ENCODE peak calls at places on chromosomes 5 and 9, in seven cellular contexts. C is heart right ventricle, T is cardiac fibroblast, K is upper lobe of right lung, S is ovary, L is left ventricle myocardium inferior, U is testis. E is an unnamed sample.

GRCh38 chr9:97980918-97981827 is 2.0 kb upstream of the ANP32B start:
- DNase-seq in T (no peak), C (peak), L (peak), K (no peak), U (peak), S (no peak), E (peak)

GRCh38 chr5:19977069-19977468 is 10.9 kb downstream of the CDH18 start:
- DNase-seq in K (no peak), C (no peak), U (no peak), L (no peak), T (no peak), S (no peak), E (peak)

GRCh38 chr5:94093300-94093699 is 351.9 kb upstream of the POU5F2 start:
- DNase-seq in S (no peak), C (no peak), T (no peak), U (no peak), K (no peak), L (no peak), E (no peak)

GRCh38 chr5:135565691-135566421 is 12.9 kb downstream of the CXCL14 start:
- DNase-seq in U (peak), T (peak), S (no peak), L (peak), C (peak), K (peak), E (peak)

GRCh38 chr5:1883120-1883924 is 597 bp upstream of the IRX4 start:
- DNase-seq in L (peak), K (no peak), C (no peak), T (no peak), S (no peak), U (no peak), E (no peak)

GRCh38 chr9:115071176-115071575 is 46.8 kb downstream of the TNC start:
- DNase-seq in L (no peak), U (no peak), K (no peak), C (no peak), S (no peak), T (no peak), E (no peak)

GRCh38 chr5:116492016-116492623 is 82.5 kb downstream of the SEMA6A start:
- DNase-seq in C (no peak), S (no peak), T (peak), K (no peak), U (no peak), L (no peak), E (peak)

GRCh38 chr9:127384901-127385300 is 12.1 kb upstream of the SLC2A8 start:
- DNase-seq in U (no peak), S (no peak), C (no peak), L (no peak), K (peak), T (no peak), E (no peak)

GRCh38 chr5:100595152-100595811 is 60.1 kb downstream of the FAM174A start:
- DNase-seq in T (peak), U (no peak), S (no peak), L (peak), K (no peak), C (peak), E (peak)

GRCh38 chr5:88979244-88979643 is 96.3 kb upstream of the MEF2C start:
- DNase-seq in U (no peak), T (peak), L (no peak), K (no peak), C (no peak), S (no peak), E (peak)

GRCh38 chr9:127930298-127931091 is at the start of gene PIP5KL1:
- DNase-seq in S (peak), L (peak), K (peak), C (peak), U (peak), T (peak), E (peak)

GRCh38 chr5:147913786-147914185 is 7.4 kb upstream of the C5orf46 start:
- DNase-seq in T (peak), K (no peak), S (no peak), L (no peak), U (no peak), C (no peak), E (no peak)

GRCh38 chr9:133945314-133945975 is 46.7 kb downstream of the VAV2 start:
- DNase-seq in T (no peak), S (no peak), C (no peak), L (peak), K (peak), U (no peak), E (no peak)

GRCh38 chr9:84229186-84229585 is 111.4 kb downstream of the SLC28A3 start:
- DNase-seq in C (no peak), L (no peak), U (no peak), T (no peak), S (no peak), K (no peak), E (no peak)

GRCh38 chr9:87160148-87161107 is 213.1 kb upstream of the GAS1 start:
- DNase-seq in S (no peak), U (no peak), C (peak), L (peak), K (no peak), T (no peak), E (no peak)

GRCh38 chr5:74063821-74064598 is 438.0 kb downstream of the ARHGEF28 start:
- DNase-seq in C (no peak), U (no peak), K (no peak), S (no peak), L (no peak), T (peak), E (peak)

GRCh38 chr9:136471802-136472487 is 10.9 kb downstream of the SEC16A start:
- DNase-seq in S (no peak), L (no peak), C (no peak), K (no peak), U (no peak), T (no peak), E (no peak)
- TF ChIP-seq CTCF in S (no peak), L (no peak), C (no peak), K (no peak), U (no peak), T (no peak), E (no peak)

DNA sequence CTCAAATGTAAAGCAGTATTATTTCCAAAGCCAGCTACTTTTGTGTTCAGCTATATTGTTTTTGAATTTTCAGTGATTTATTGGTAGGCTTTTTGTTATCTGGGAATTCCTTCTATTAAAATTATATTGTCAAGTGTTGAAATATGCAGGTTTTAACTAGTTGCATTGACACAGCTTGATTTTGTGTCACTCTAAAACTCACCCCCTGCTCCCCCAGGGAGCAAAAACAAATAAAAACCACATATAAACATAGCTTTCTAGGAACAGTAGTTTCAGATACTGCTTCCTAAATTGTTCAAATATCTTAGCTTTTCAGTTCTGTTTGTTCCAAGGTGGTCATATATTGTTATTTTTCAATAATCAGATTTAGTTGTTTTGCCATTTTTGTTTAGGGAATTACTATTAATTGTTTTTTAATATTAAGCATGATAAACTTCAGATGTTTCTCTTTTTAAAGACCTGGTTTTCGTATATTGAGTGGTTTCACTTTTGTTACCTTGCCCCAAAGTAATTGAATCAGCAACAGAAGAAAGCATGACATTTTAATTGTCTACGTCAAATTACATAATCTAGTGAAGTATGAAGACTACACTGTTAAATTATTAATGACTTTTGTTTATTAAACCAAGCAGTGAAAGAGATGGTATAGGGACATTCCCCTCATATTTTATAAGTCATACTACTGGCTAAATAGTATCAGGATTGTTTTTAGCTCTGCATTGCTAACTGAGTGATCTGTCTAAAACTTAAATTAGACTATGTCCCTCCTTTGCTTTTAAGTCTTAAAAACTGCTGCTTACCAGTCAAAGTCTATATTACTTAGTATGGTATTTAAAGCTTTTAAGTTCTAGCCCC is 43.4 kb downstream of the ERBIN start:
- DNase-seq in T (no peak), L (no peak), S (no peak), U (no peak), K (no peak), C (no peak), E (no peak)
- H3K4me3 ChIP-seq in T (no peak), L (peak), S (no peak), U (no peak), K (no peak), C (no peak), E (no peak)

GRCh38 chr9:2086971-2087370 is 71.8 kb downstream of the SMARCA2 start:
- DNase-seq in K (no peak), T (no peak), U (no peak), L (no peak), C (no peak), S (no peak), E (no peak)

GRCh38 chr9:2085719-2086515 is 70.8 kb downstream of the SMARCA2 start:
- DNase-seq in T (peak), S (no peak), C (peak), U (no peak), K (no peak), L (no peak), E (peak)

GRCh38 chr9:2083552-2083951 is 68.4 kb downstream of the SMARCA2 start:
- DNase-seq in T (no peak), U (no peak), C (no peak), K (no peak), L (no peak), S (no peak), E (no peak)

GRCh38 chr9:2082802-2083201 is 67.7 kb downstream of the SMARCA2 start:
- DNase-seq in C (no peak), L (no peak), S (no peak), K (no peak), U (no peak), T (no peak), E (no peak)

DNA sequence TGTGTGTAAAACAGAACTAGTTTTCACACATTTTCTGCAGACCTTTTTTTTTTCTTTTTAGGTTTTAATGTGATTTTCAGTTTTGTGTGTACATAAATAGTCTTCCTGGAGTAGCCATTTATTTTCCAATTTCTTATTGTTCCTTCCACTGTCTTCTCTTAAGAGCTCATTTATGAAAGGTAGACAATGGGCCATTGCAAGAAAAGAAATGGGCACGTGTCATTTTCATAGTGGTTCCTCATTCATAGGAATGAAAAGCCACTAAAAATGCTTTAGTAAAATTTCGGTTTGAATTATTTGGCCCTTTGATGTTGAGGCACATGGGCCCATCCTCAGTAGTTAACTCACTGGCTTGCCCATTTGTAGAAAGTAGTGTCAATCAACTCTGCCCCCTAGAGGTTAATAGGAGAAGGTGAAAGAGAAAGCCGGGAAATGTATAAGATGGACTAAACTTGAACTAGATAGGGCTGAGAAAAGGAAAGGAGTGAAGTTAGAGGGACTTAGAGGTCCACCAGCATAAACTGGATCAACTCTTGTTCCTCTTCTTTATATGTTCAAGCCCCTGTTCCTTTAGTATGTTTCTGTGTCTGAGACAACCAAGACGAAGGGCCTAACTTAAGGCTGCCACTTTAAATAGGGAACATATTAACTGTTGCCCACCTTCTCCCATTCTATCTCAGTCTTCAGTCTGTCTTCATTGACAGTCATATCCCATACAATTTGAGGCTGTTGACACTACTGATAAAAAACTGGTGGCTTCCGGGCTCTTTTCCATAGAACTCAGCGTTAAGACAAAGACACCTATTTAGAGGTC is 72.6 kb downstream of the SMARCA2 start:
- DNase-seq in L (no peak), C (no peak), S (no peak), K (no peak), U (no peak), T (peak), E (peak)
- TF ChIP-seq CTCF in L (peak), C (peak), S (peak), K (peak), U (peak), T (peak), E (peak)

GRCh38 chr5:80755634-80756033 is 100.9 kb upstream of the DHFR start:
- DNase-seq in K (no peak), C (no peak), T (no peak), S (no peak), L (no peak), U (no peak), E (no peak)
- H3K4me3 ChIP-seq in K (no peak), C (no peak), T (no peak), S (no peak), L (no peak), U (no peak), E (no peak)

DNA sequence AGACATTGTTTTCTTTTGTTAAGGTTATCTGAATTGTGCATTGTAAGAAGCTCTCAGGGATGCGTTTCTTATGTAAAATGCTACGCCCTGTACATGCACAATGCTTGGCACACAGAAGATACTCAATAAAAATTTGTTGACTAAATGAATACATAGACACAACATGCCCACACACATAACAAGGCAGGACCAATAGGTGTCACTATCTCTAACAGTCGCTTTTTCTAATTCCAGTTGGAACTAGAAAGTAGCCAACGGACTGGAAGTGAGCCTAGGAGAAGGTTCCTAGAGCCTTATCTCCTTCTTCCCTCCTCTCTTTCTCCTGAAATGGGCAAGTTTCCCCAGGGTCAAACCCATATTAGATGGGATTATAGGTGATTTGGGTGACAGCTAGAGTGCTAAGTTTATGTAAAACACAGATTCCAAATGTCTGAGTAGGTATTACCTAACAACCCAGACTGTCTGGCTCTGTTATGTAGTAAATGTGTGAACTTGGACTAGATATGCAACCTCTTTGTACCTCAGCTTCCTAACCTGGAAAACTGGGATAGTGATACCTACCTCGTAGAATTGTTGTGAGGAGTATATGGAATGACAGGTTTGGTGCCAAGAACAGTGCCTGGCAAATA is 603.0 kb downstream of the RAB3C start:
- DNase-seq in L (no peak), S (no peak), T (no peak), U (no peak), C (no peak), K (no peak), E (no peak)
- TF ChIP-seq CTCF in L (no peak), S (no peak), T (no peak), U (no peak), C (no peak), K (no peak), E (no peak)

DNA sequence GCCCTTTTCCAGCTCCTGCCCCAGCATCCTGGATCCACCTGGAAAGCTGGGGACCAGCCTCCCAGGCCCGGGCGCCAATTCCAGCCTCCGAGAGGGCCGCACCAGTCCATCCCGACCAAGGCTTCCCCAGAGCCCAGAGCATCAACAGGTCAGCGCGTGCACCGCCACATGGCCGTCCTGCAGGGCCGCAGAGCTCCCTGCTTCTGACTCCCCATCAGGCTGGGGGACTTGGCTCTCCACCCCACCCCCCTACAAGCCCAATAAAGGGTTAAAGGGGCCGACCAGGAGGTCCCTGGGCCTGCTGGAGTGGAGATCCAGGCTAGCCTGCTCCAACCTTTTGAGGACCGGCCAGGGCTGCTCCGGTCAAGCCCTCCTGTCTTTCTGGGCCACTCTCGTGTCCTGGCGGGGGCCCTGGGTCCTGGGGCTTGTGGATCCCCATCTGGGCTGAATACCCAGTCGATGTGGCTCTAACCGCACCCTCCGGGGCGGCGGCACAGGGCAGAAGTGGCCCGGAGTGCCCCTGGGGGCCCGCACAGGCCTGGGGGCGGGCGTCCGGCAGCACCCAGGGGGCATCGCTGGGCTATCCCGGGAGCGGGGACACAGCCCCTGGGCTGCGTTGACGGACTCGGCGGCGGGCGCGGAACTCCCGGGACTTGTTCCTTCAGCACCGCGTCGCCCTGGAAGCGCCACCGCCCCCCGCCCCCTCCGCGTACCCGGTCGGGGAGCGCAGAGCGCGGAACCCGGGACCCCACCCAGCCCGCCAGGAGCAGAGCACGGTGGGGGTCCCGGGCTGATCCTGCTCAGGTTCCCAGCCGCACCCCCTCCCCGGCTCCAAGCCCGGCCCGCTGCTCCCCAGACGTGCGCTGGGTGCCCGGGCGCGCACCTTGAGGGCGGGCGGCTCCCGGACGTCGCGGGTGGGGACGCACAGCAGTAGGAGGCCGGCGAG is 590 bp downstream of the ENTPD2 start:
- DNase-seq in L (no peak), K (no peak), T (no peak), U (no peak), S (peak), C (no peak), E (no peak)
- H3K4me3 ChIP-seq in L (peak), K (peak), T (no peak), U (peak), S (peak), C (peak), E (no peak)

GRCh38 chr5:54090495-54091084 is 219.8 kb downstream of the ARL15 start:
- DNase-seq in T (peak), S (no peak), C (no peak), L (no peak), U (no peak), K (no peak), E (peak)
- TF ChIP-seq CTCF in T (peak), S (no peak), C (no peak), L (no peak), U (no peak), K (peak), E (peak)

GRCh38 chr5:142548739-142549275 is 137.1 kb downstream of the FGF1 start:
- DNase-seq in C (peak), K (no peak), L (no peak), U (peak), T (peak), S (peak), E (peak)

GRCh38 chr5:142549834-142550233 is 136.1 kb downstream of the FGF1 start:
- DNase-seq in U (no peak), L (no peak), T (no peak), K (no peak), S (no peak), C (no peak), E (no peak)

GRCh38 chr5:142547445-142548374 is 138.2 kb downstream of the FGF1 start:
- DNase-seq in S (no peak), L (no peak), U (no peak), T (no peak), C (no peak), K (no peak), E (no peak)

GRCh38 chr5:142550471-142550870 is 135.4 kb downstream of the FGF1 start:
- DNase-seq in C (no peak), L (no peak), S (no peak), K (no peak), U (no peak), T (no peak), E (no peak)

GRCh38 chr5:142551242-142552067 is 134.4 kb downstream of the FGF1 start:
- DNase-seq in S (no peak), U (no peak), T (peak), C (peak), L (no peak), K (no peak), E (no peak)
- H3K4me3 ChIP-seq in S (no peak), U (peak), T (peak), C (peak), L (peak), K (peak), E (no peak)